ENCODE peak calls at places on chromosomes 3 and 15, in eight cellular contexts. O is cardiac muscle cell; V is BJ; F is brain microvascular endothelial cell; H is fibroblast of lung; X is CD4-positive, alpha-beta T cell; Q is ovary; M is H9. Z is an unnamed sample.
A peak's percentile ranks its signal among the peaks of the same experiment; 100 is the strongest.

GRCh38 chr3:123660900-123661299 is 76.0 kb upstream of the HACD2 start:
- DNase-seq in V (peak; percentile 91), Q (peak; percentile 98), H (peak; percentile 99), X (no peak), F (peak; percentile 94), M (no peak), O (peak; percentile 67), Z (peak; percentile 83)

GRCh38 chr15:64748251-64748650 is 27.1 kb downstream of the RBPMS2 start:
- DNase-seq in X (no peak), O (no peak), Q (no peak), M (no peak), F (no peak), V (no peak), H (no peak), Z (no peak)

GRCh38 chr15:80668546-80669236 is 26.4 kb upstream of the ABHD17C start:
- DNase-seq in F (no peak), X (no peak), M (no peak), O (no peak), Q (no peak), H (no peak), V (no peak), Z (no peak)

GRCh38 chr3:52557011-52557410 is 20.6 kb downstream of the UQCC5 start:
- DNase-seq in Q (no peak), O (no peak), H (no peak), F (no peak), M (no peak), V (no peak), X (no peak), Z (no peak)

GRCh38 chr3:114827495-114827894 is 319.6 kb downstream of the ZBTB20 start:
- DNase-seq in M (no peak), Q (no peak), F (peak; percentile 19), O (peak; percentile 59), V (no peak), X (no peak), H (peak; percentile 73), Z (no peak)

GRCh38 chr3:125128861-125129501 is 73.2 kb upstream of the HEG1 start:
- DNase-seq in Q (no peak), V (peak; percentile 86), F (peak; percentile 53), H (peak; percentile 95), M (no peak), X (no peak), O (no peak), Z (no peak)

GRCh38 chr15:60373327-60373726 is 24.5 kb downstream of the ANXA2 start:
- DNase-seq in X (no peak), M (no peak), H (no peak), Q (no peak), V (no peak), F (no peak), O (no peak), Z (no peak)

GRCh38 chr3:17075358-17075757 is 190.6 kb downstream of the PLCL2 start:
- DNase-seq in V (no peak), O (no peak), F (no peak), H (no peak), M (no peak), Q (no peak), X (no peak), Z (no peak)

GRCh38 chr3:77887611-77888010 is 847.7 kb downstream of the ROBO2 start:
- DNase-seq in M (no peak), H (peak; percentile 9), V (peak; percentile 16), O (no peak), Q (no peak), X (no peak), F (peak; percentile 30), Z (no peak)

GRCh38 chr15:98778960-98779359 is 130.6 kb downstream of the IGF1R start:
- DNase-seq in Q (no peak), X (no peak), V (no peak), M (no peak), F (no peak), H (no peak), O (no peak), Z (no peak)

GRCh38 chr3:14907043-14907966 is 40.1 kb upstream of the NR2C2 start:
- DNase-seq in X (no peak), F (no peak), M (no peak), O (no peak), H (no peak), Q (no peak), V (no peak), Z (no peak)

GRCh38 chr3:14913071-14913925 is 34.1 kb upstream of the NR2C2 start:
- DNase-seq in O (no peak), X (no peak), V (no peak), M (peak; percentile 24), H (no peak), Q (no peak), F (no peak), Z (no peak)

GRCh38 chr3:14911651-14912050 is 35.7 kb upstream of the NR2C2 start:
- DNase-seq in X (no peak), O (no peak), V (no peak), H (no peak), M (peak; percentile 9), F (no peak), Q (no peak), Z (no peak)

GRCh38 chr3:14906355-14906960 is 40.9 kb upstream of the NR2C2 start:
- DNase-seq in F (no peak), O (no peak), M (peak; percentile 25), H (no peak), Q (no peak), X (no peak), V (no peak), Z (no peak)

DNA sequence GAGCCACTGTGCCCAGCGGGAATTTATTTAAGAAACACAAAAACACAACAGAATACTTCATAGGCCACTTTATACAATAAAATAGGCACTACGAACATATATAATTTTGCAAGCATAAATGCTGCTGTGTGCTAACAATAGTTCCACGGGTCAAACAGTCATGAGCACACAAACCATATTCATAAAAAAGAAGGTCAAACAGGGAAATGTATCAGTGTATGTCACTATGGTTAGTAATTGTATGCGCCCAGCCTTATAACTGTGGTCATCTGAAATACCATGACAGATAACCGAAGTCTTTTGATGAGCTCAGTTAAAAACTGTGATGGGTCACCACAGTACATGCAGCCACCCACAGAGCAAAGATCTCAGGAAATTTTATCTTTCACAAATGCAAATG is 38.1 kb upstream of the NR2C2 start:
- DNase-seq in X (no peak), O (no peak), V (no peak), Q (no peak), M (no peak), H (no peak), F (no peak), Z (no peak)
- H3K27me3 ChIP-seq in X (no peaks in the 10 kb centered on the region), O (no peaks in the 10 kb centered on the region), V (peaks cover 3% of the 10 kb centered on the region), Q (no peaks in the 10 kb centered on the region), M (no peaks in the 10 kb centered on the region), H (no peaks in the 10 kb centered on the region), F (no peaks in the 10 kb centered on the region), Z (no peaks in the 10 kb centered on the region)

GRCh38 chr3:43505351-43505750 is 116.5 kb downstream of the ANO10 start:
- DNase-seq in H (peak; percentile 61), Q (no peak), V (peak; percentile 9), M (no peak), O (no peak), F (no peak), X (no peak), Z (no peak)

GRCh38 chr3:43499256-43499655 is 122.6 kb downstream of the ANO10 start:
- DNase-seq in F (no peak), X (no peak), Q (no peak), O (no peak), H (no peak), V (no peak), M (no peak), Z (no peak)

GRCh38 chr3:43497905-43498365 is 123.9 kb downstream of the ANO10 start:
- DNase-seq in M (no peak), X (no peak), Q (no peak), H (peak; percentile 84), F (no peak), O (no peak), V (no peak), Z (no peak)

GRCh38 chr3:43506644-43507043 is 115.2 kb downstream of the ANO10 start:
- DNase-seq in M (no peak), F (no peak), V (no peak), Q (no peak), X (no peak), O (no peak), H (no peak), Z (no peak)

GRCh38 chr3:43503067-43503728 is 118.6 kb downstream of the ANO10 start:
- DNase-seq in M (no peak), V (no peak), Q (no peak), F (no peak), X (no peak), H (peak; percentile 73), O (peak; percentile 40), Z (no peak)
- TF ChIP-seq CTCF in M (peak; percentile 73), V (peak; percentile 42), Q (no peak), F (peak; percentile 27), X (peak; percentile 68), H (peak; percentile 22), O (peak; percentile 52), Z (peak; percentile 56)

DNA sequence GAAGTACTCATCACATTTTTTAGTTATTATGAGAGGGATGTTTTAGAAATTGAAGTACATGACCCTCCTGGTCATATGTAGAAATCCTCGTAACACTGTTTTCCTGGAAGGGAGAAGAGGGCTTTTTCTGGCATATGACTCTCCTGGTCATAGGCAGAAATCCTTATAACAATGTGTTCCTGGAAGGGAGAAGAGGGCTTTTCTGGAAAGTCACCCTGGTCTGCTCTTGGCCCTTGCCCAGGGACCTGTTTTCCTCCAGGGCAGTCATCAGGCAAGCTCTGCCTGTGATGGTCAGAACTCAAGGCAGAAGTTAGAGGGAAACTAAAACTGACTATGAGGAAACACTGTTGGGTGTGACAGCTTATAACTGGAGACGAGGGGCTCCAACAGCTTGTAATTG is 27.7 kb downstream of the LAMP3 start:
- DNase-seq in Q (no peak), V (no peak), X (no peak), M (no peak), O (no peak), H (no peak), F (no peak), Z (no peak)
- H3K27me3 ChIP-seq in Q (no peaks in the 10 kb centered on the region), V (no peaks in the 10 kb centered on the region), X (no peaks in the 10 kb centered on the region), M (no peaks in the 10 kb centered on the region), O (peaks cover 4% of the 10 kb centered on the region), H (peaks cover 2% of the 10 kb centered on the region), F (no peaks in the 10 kb centered on the region), Z (no peaks in the 10 kb centered on the region)

DNA sequence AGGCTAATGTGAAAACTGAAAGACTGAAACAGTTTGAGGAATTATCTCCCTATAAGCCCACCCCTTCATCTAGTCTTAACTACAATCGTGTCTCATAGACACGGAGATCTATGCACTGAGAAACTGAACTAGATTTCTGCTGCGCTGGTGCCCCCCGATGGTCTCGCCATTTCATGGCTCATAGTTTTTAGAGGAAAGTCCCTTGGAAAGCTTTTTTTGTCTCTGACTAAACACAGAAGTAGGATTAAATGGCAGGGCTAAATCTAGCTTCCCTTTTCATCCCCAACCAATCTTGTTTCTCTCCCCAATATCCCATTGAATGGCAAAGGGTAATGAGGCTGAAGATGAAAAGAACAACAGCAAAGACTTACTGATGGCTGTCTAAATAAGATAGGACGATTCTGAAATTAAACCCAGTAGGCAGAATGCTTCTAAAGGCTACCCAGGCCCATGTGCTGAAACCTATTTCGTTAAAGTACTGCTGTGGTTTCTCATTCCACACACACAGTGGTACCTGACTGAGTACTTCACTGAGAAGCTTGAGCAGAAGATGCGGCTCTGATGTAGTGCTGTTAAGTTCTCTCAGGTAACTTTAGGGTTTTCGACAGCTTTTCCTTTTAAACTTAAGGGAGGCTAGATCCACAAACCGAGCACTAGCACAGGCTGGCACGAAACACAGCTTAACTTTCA is 142.7 kb downstream of the GADL1 start:
- DNase-seq in H (peak; percentile 64), F (peak; percentile 55), M (no peak), V (no peak), O (peak; percentile 54), X (peak; percentile 40), Q (peak; percentile 26), Z (no peak)
- TF ChIP-seq CTCF in H (no peak), F (peak; percentile 73), M (peak; percentile 68), V (peak; percentile 49), O (peak; percentile 59), X (peak; percentile 73), Q (no peak), Z (peak; percentile 30)